ENCODE peak calls at places on chromosomes 1 and 21, in seven cellular contexts. One of them, this sample, is unnamed.

GRCh38 chr1:81449786-81450185 is 350.9 kb upstream of the ADGRL2 start:
- DNase-seq in K562: no peak
- DNase-seq in H1: no peak
- DNase-seq in SK-N-SH: no peak
- DNase-seq in GM12892: no peak
- DNase-seq in GM12878: no peak
- DNase-seq in HepG2: no peak
- DNase-seq in this sample: no peak

GRCh38 chr1:89175601-89176256 is at the start of gene GBP7:
- DNase-seq in K562: no peak
- DNase-seq in H1: no peak
- DNase-seq in SK-N-SH: no peak
- DNase-seq in GM12892: no peak
- DNase-seq in GM12878: no peak
- DNase-seq in HepG2: no peak
- DNase-seq in this sample: no peak

GRCh38 chr1:230263573-230264195 is 162.4 kb downstream of the PGBD5 start:
- DNase-seq in K562: no peak
- DNase-seq in H1: no peak
- DNase-seq in SK-N-SH: no peak
- DNase-seq in GM12892: no peak
- DNase-seq in GM12878: no peak
- DNase-seq in HepG2: no peak
- DNase-seq in this sample: no peak

GRCh38 chr1:58652351-58653184 is 47.3 kb downstream of the MYSM1 start:
- DNase-seq in K562: peak; percentile 64
- DNase-seq in H1: no peak
- DNase-seq in SK-N-SH: peak; percentile 57
- DNase-seq in GM12892: peak; percentile 43
- DNase-seq in GM12878: peak; percentile 42
- DNase-seq in HepG2: peak; percentile 64
- DNase-seq in this sample: peak; percentile 30

GRCh38 chr21:18138507-18138906 is 106.1 kb upstream of the CHODL start:
- DNase-seq in K562: no peak
- DNase-seq in H1: no peak
- DNase-seq in SK-N-SH: no peak
- DNase-seq in GM12892: no peak
- DNase-seq in GM12878: no peak
- DNase-seq in HepG2: no peak
- DNase-seq in this sample: no peak

GRCh38 chr1:240562779-240563178 is 49.2 kb downstream of the GREM2 start:
- DNase-seq in K562: no peak
- DNase-seq in H1: no peak
- DNase-seq in SK-N-SH: no peak
- DNase-seq in GM12892: no peak
- DNase-seq in GM12878: no peak
- DNase-seq in HepG2: no peak
- DNase-seq in this sample: no peak

GRCh38 chr1:63794354-63794753 is 20.5 kb downstream of the ROR1 start:
- DNase-seq in K562: no peak
- DNase-seq in H1: no peak
- DNase-seq in SK-N-SH: no peak
- DNase-seq in GM12892: no peak
- DNase-seq in GM12878: no peak
- DNase-seq in HepG2: no peak
- DNase-seq in this sample: no peak

GRCh38 chr1:22074803-22075202 is 22.3 kb downstream of the CDC42 start:
- DNase-seq in K562: no peak
- DNase-seq in H1: no peak
- DNase-seq in SK-N-SH: no peak
- DNase-seq in GM12892: no peak
- DNase-seq in GM12878: no peak
- DNase-seq in HepG2: no peak
- DNase-seq in this sample: no peak

GRCh38 chr1:87226341-87226760 is 102.3 kb upstream of the LMO4 start:
- DNase-seq in K562: no peak
- DNase-seq in H1: no peak
- DNase-seq in SK-N-SH: no peak
- DNase-seq in GM12892: no peak
- DNase-seq in GM12878: no peak
- DNase-seq in HepG2: peak; percentile 74
- DNase-seq in this sample: no peak

GRCh38 chr1:55428944-55429931 is 214.1 kb upstream of the USP24 start:
- DNase-seq in K562: peak; percentile 17
- DNase-seq in H1: no peak
- DNase-seq in SK-N-SH: peak; percentile 5
- DNase-seq in GM12892: no peak
- DNase-seq in GM12878: no peak
- DNase-seq in HepG2: peak; percentile 100
- DNase-seq in this sample: no peak

GRCh38 chr1:59669752-59670312 is 144.9 kb upstream of the HOOK1 start:
- DNase-seq in K562: no peak
- DNase-seq in H1: peak; percentile 54
- DNase-seq in SK-N-SH: no peak
- DNase-seq in GM12892: no peak
- DNase-seq in GM12878: no peak
- DNase-seq in HepG2: peak; percentile 99
- DNase-seq in this sample: no peak
- TF ChIP-seq TAF1 in K562: no peak
- TF ChIP-seq TAF1 in H1: no peak
- TF ChIP-seq TAF1 in SK-N-SH: no peak
- TF ChIP-seq TAF1 in GM12892: no peak
- TF ChIP-seq TAF1 in GM12878: no peak
- TF ChIP-seq TAF1 in HepG2: no peak
- TF ChIP-seq TAF1 in this sample: no peak

GRCh38 chr1:109237512-109237911 is 11.8 kb upstream of the CELSR2 start:
- DNase-seq in K562: no peak
- DNase-seq in H1: no peak
- DNase-seq in SK-N-SH: no peak
- DNase-seq in GM12892: no peak
- DNase-seq in GM12878: no peak
- DNase-seq in HepG2: no peak
- DNase-seq in this sample: no peak
- TF ChIP-seq TAF1 in K562: no peak
- TF ChIP-seq TAF1 in H1: no peak
- TF ChIP-seq TAF1 in SK-N-SH: no peak
- TF ChIP-seq TAF1 in GM12892: no peak
- TF ChIP-seq TAF1 in GM12878: no peak
- TF ChIP-seq TAF1 in HepG2: no peak
- TF ChIP-seq TAF1 in this sample: no peak

DNA sequence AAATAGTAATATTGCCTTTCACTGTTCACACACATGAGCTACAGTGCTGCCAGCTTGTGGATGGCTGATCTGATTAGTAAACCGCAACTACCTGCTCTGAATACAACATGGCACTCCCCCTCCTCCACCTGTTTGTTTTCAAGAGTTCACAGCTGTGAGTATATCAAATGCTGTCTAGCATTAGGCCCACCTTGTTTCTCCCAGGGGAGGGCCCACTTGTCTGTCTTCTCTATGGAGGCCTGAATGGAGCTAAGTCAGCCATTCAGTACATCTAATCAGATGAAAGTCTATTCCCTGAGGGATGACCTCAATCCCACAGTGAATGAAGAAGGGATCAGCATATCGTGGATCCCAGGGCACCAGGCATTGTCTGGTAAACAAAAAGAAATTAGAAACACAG is 25.4 kb upstream of the SSX2IP start:
- DNase-seq in K562: no peak
- DNase-seq in H1: no peak
- DNase-seq in SK-N-SH: no peak
- DNase-seq in GM12892: no peak
- DNase-seq in GM12878: no peak
- DNase-seq in HepG2: no peak
- DNase-seq in this sample: no peak
- TF ChIP-seq TAF1 in K562: no peak
- TF ChIP-seq TAF1 in H1: no peak
- TF ChIP-seq TAF1 in SK-N-SH: no peak
- TF ChIP-seq TAF1 in GM12892: no peak
- TF ChIP-seq TAF1 in GM12878: no peak
- TF ChIP-seq TAF1 in HepG2: no peak
- TF ChIP-seq TAF1 in this sample: no peak

GRCh38 chr21:33257404-33257803 is 8.8 kb upstream of the IL10RB start:
- DNase-seq in K562: no peak
- DNase-seq in H1: no peak
- DNase-seq in SK-N-SH: no peak
- DNase-seq in GM12892: no peak
- DNase-seq in GM12878: no peak
- DNase-seq in HepG2: no peak
- DNase-seq in this sample: no peak

GRCh38 chr21:33259995-33260394 is 6.2 kb upstream of the IL10RB start:
- DNase-seq in K562: no peak
- DNase-seq in H1: no peak
- DNase-seq in SK-N-SH: no peak
- DNase-seq in GM12892: no peak
- DNase-seq in GM12878: no peak
- DNase-seq in HepG2: peak; percentile 41
- DNase-seq in this sample: no peak

GRCh38 chr21:33259428-33259827 is 6.7 kb upstream of the IL10RB start:
- DNase-seq in K562: no peak
- DNase-seq in H1: no peak
- DNase-seq in SK-N-SH: no peak
- DNase-seq in GM12892: no peak
- DNase-seq in GM12878: no peak
- DNase-seq in HepG2: no peak
- DNase-seq in this sample: no peak

GRCh38 chr21:33256019-33256418 is 10.1 kb upstream of the IL10RB start:
- DNase-seq in K562: no peak
- DNase-seq in H1: no peak
- DNase-seq in SK-N-SH: no peak
- DNase-seq in GM12892: no peak
- DNase-seq in GM12878: no peak
- DNase-seq in HepG2: no peak
- DNase-seq in this sample: no peak

GRCh38 chr21:33258475-33258874 is 7.7 kb upstream of the IL10RB start:
- DNase-seq in K562: no peak
- DNase-seq in H1: no peak
- DNase-seq in SK-N-SH: no peak
- DNase-seq in GM12892: no peak
- DNase-seq in GM12878: no peak
- DNase-seq in HepG2: no peak
- DNase-seq in this sample: no peak
- TF ChIP-seq TAF1 in K562: no peak
- TF ChIP-seq TAF1 in H1: no peak
- TF ChIP-seq TAF1 in SK-N-SH: no peak
- TF ChIP-seq TAF1 in GM12892: no peak
- TF ChIP-seq TAF1 in GM12878: no peak
- TF ChIP-seq TAF1 in HepG2: no peak
- TF ChIP-seq TAF1 in this sample: no peak

DNA sequence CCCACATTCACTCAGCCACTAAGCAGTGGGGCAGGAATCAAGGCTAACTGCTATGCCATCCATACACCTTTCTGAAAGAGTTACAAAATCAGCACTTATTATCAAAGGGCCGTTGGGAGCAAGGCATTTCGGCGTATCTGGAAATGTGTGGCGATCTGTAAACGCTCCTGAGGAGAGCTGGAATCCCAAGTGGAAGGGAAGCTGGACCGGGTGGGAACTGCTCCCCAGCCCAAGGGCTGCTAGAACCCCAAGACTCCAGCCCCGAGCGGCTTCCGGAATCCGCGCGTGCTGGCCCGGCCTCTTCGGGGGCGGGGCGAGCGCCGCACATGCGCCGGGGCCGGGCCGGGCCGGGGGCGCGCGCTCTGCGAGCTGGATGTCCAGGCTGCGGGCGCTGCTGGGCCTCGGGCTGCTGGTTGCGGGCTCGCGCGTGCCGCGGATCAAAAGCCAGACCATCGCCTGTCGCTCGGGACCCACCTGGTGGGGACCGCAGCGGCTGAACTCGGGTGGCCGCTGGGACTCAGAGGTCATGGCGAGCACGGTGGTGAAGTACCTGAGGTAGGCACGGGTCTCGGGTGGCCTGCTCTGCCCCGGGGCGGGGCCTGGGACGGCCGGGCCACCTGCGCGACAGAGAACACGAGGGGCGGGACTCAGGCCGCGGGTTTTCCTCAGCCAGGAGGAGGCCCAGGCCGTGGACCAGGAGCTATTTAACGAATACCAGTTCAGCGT is at the start of gene NAXE:
- DNase-seq in K562: peak; percentile 93
- DNase-seq in H1: peak; percentile 80
- DNase-seq in SK-N-SH: peak; percentile 95
- DNase-seq in GM12892: peak; percentile 84
- DNase-seq in GM12878: no peak
- DNase-seq in HepG2: peak; percentile 36
- DNase-seq in this sample: peak; percentile 76
- TF ChIP-seq TAF1 in K562: peak; percentile 81
- TF ChIP-seq TAF1 in H1: peak; percentile 84
- TF ChIP-seq TAF1 in SK-N-SH: peak; percentile 71
- TF ChIP-seq TAF1 in GM12892: no peak
- TF ChIP-seq TAF1 in GM12878: peak; percentile 60
- TF ChIP-seq TAF1 in HepG2: peak; percentile 74
- TF ChIP-seq TAF1 in this sample: no peak

GRCh38 chr1:160670701-160671100 is 23.9 kb upstream of the SLAMF1 start:
- DNase-seq in K562: no peak
- DNase-seq in H1: no peak
- DNase-seq in SK-N-SH: no peak
- DNase-seq in GM12892: no peak
- DNase-seq in GM12878: no peak
- DNase-seq in HepG2: no peak
- DNase-seq in this sample: no peak

GRCh38 chr1:160672118-160672517 is 25.3 kb upstream of the SLAMF1 start:
- DNase-seq in K562: no peak
- DNase-seq in H1: no peak
- DNase-seq in SK-N-SH: no peak
- DNase-seq in GM12892: no peak
- DNase-seq in GM12878: no peak
- DNase-seq in HepG2: no peak
- DNase-seq in this sample: no peak

GRCh38 chr1:160671603-160672002 is 24.8 kb upstream of the SLAMF1 start:
- DNase-seq in K562: no peak
- DNase-seq in H1: no peak
- DNase-seq in SK-N-SH: no peak
- DNase-seq in GM12892: no peak
- DNase-seq in GM12878: no peak
- DNase-seq in HepG2: no peak
- DNase-seq in this sample: no peak

GRCh38 chr1:160674415-160674814 is 27.6 kb upstream of the SLAMF1 start:
- DNase-seq in K562: no peak
- DNase-seq in H1: no peak
- DNase-seq in SK-N-SH: no peak
- DNase-seq in GM12892: no peak
- DNase-seq in GM12878: no peak
- DNase-seq in HepG2: no peak
- DNase-seq in this sample: no peak

GRCh38 chr1:160672789-160673695 is 26.2 kb upstream of the SLAMF1 start:
- DNase-seq in K562: no peak
- DNase-seq in H1: no peak
- DNase-seq in SK-N-SH: no peak
- DNase-seq in GM12892: no peak
- DNase-seq in GM12878: no peak
- DNase-seq in HepG2: no peak
- DNase-seq in this sample: no peak
- TF ChIP-seq TAF1 in K562: no peak
- TF ChIP-seq TAF1 in H1: no peak
- TF ChIP-seq TAF1 in SK-N-SH: no peak
- TF ChIP-seq TAF1 in GM12892: no peak
- TF ChIP-seq TAF1 in GM12878: no peak
- TF ChIP-seq TAF1 in HepG2: no peak
- TF ChIP-seq TAF1 in this sample: no peak

GRCh38 chr21:36980280-36981048 is 14.0 kb upstream of the HLCS start:
- DNase-seq in K562: no peak
- DNase-seq in H1: peak; percentile 65
- DNase-seq in SK-N-SH: peak; percentile 51
- DNase-seq in GM12892: no peak
- DNase-seq in GM12878: no peak
- DNase-seq in HepG2: no peak
- DNase-seq in this sample: no peak
- TF ChIP-seq TAF1 in K562: no peak
- TF ChIP-seq TAF1 in H1: no peak
- TF ChIP-seq TAF1 in SK-N-SH: no peak
- TF ChIP-seq TAF1 in GM12892: no peak
- TF ChIP-seq TAF1 in GM12878: no peak
- TF ChIP-seq TAF1 in HepG2: no peak
- TF ChIP-seq TAF1 in this sample: no peak